ENCODE peak calls at places on chromosomes 2 and 18, in nine cellular contexts. Q is left ventricle myocardium inferior, O is endothelial cell, Y is activated T-helper 1 cell treated with Interleukin-2 at 50 U/mL for 16 hours, L is AG09309, R is hypothalamus, G is HuH-7, T is NCI-H1417 treated with DMSO at 0.1 percent for 48 hours, C is retinal pigment epithelial cell. D is an unnamed sample.

GRCh38 chr18:47397671-47398319 is 146.3 kb upstream of the SKOR2 start:
- DNase-seq in Q (no peak), O (peak; percentile 14), Y (no peak), L (no peak), R (no peak), G (no peak), T (no peak), C (no peak), D (no peak)

GRCh38 chr2:186641132-186641806 is 51.4 kb downstream of the ITGAV start:
- DNase-seq in Q (no peak), O (no peak), Y (no peak), L (no peak), R (no peak), G (no peak), T (no peak), C (no peak), D (no peak)

GRCh38 chr18:46073474-46074331 is 1.6 kb upstream of the PSTPIP2 start:
- DNase-seq in Q (no peak), O (peak; percentile 68), Y (no peak), L (no peak), R (no peak), G (peak; percentile 17), T (peak; percentile 20), C (no peak), D (no peak)

GRCh38 chr2:177622516-177622915 is 229.9 kb downstream of the AGPS start:
- DNase-seq in Q (no peak), O (no peak), Y (no peak), L (no peak), R (no peak), G (peak; percentile 47), T (no peak), C (no peak), D (no peak)

GRCh38 chr2:216285641-216286156 is 86.6 kb downstream of the MARCHF4 start:
- DNase-seq in Q (no peak), O (peak; percentile 18), Y (no peak), L (no peak), R (no peak), G (no peak), T (no peak), C (no peak), D (no peak)

GRCh38 chr18:67608909-67609308 is 92.4 kb upstream of the DSEL start:
- DNase-seq in Q (no peak), O (no peak), Y (no peak), L (no peak), R (no peak), G (no peak), T (no peak), C (no peak), D (no peak)

GRCh38 chr2:218229239-218229638 is 12.2 kb downstream of the ARPC2 start:
- DNase-seq in Q (no peak), O (no peak), Y (no peak), L (peak; percentile 61), R (no peak), G (no peak), T (no peak), C (peak; percentile 41), D (no peak)

GRCh38 chr2:205017381-205017780 is 472.1 kb downstream of the PARD3B start:
- DNase-seq in Q (no peak), O (no peak), Y (no peak), L (no peak), R (no peak), G (no peak), T (no peak), C (no peak), D (no peak)

GRCh38 chr2:38254796-38255195 is 122.3 kb downstream of the ATL2 start:
- DNase-seq in Q (no peak), O (no peak), Y (no peak), L (no peak), R (no peak), G (no peak), T (no peak), C (no peak), D (no peak)

GRCh38 chr2:211869134-211869533 is 669.5 kb downstream of the ERBB4 start:
- DNase-seq in Q (no peak), O (no peak), Y (no peak), L (no peak), R (no peak), G (no peak), T (no peak), C (no peak), D (no peak)